ENCODE peak calls at places on chromosome 12, in five cellular contexts. L is tibial nerve, J is K562, S is ovary, W is OCI-LY7. B is an unnamed sample. For H3K4me1, the result is how much of the 10 kb centered on the place peaks cover.

GRCh38 chr12:89448951-89449371 is 75.6 kb downstream of the GALNT4 start:
- DNase-seq in L (no peak), S (no peak), J (no peak), W (no peak), B (no peak)

GRCh38 chr12:81998761-81999378 is 239.7 kb upstream of the PPFIA2 start:
- DNase-seq in S (no peak), J (no peak), L (no peak), W (no peak), B (no peak)

GRCh38 chr12:28689398-28690175 is 459.5 kb upstream of the FAR2 start:
- DNase-seq in J (no peak), W (no peak), L (no peak), S (no peak), B (no peak)

GRCh38 chr12:45464699-45465098 is 248.8 kb downstream of the ANO6 start:
- DNase-seq in W (no peak), S (no peak), L (no peak), J (no peak), B (no peak)

GRCh38 chr12:51579321-51579850 is 11.6 kb upstream of the SCN8A start:
- DNase-seq in J (no peak), L (no peak), S (no peak), W (no peak), B (no peak)

GRCh38 chr12:57368349-57369095 is 62.3 kb downstream of the R3HDM2 start:
- DNase-seq in W (no peak), J (no peak), S (no peak), L (no peak), B (no peak)

GRCh38 chr12:56034586-56035332 is 7.0 kb upstream of the RPS26 start:
- DNase-seq in J (no peak), S (no peak), L (no peak), W (no peak), B (peak)

GRCh38 chr12:88836156-88836555 is 255.9 kb upstream of the KITLG start:
- DNase-seq in W (no peak), S (no peak), L (no peak), J (no peak), B (no peak)

GRCh38 chr12:44716681-44717080 is 159.4 kb downstream of the NELL2 start:
- DNase-seq in S (no peak), W (no peak), L (no peak), J (no peak), B (no peak)

GRCh38 chr12:57166971-57167371 is 19.6 kb upstream of the LRP1-AS start:
- DNase-seq in L (no peak), S (peak), J (peak), W (no peak), B (no peak)

GRCh38 chr12:127779301-127780045 is 487.5 kb upstream of the TMEM132C start:
- DNase-seq in J (no peak), S (no peak), L (no peak), W (no peak), B (no peak)

GRCh38 chr12:56097738-56098137 is 6.6 kb upstream of the PA2G4 start:
- DNase-seq in L (no peak), J (no peak), S (no peak), W (no peak), B (no peak)

GRCh38 chr12:93152617-93153016 is 223.5 kb upstream of the EEA1 start:
- DNase-seq in W (no peak), S (no peak), L (no peak), J (no peak), B (no peak)

GRCh38 chr12:77493311-77493710 is 337.4 kb upstream of the NAV3 start:
- DNase-seq in S (no peak), J (no peak), W (no peak), L (no peak), B (no peak)

GRCh38 chr12:68259318-68259940 is 6.0 kb upstream of the IL22 start:
- DNase-seq in J (no peak), S (no peak), W (no peak), L (no peak), B (no peak)

GRCh38 chr12:57736743-57737466 is 1.6 kb downstream of the AGAP2 start:
- DNase-seq in W (no peak), J (no peak), S (no peak), L (no peak), B (no peak)

GRCh38 chr12:11728154-11728755 is 78.8 kb downstream of the ETV6 start:
- DNase-seq in J (no peak), S (no peak), L (no peak), W (no peak), B (no peak)

GRCh38 chr12:79055926-79056674 is 191.5 kb downstream of the SYT1 start:
- DNase-seq in W (no peak), L (no peak), S (no peak), J (no peak), B (no peak)

GRCh38 chr12:46764005-46764404 is 61.8 kb downstream of the SLC38A4 start:
- DNase-seq in W (no peak), S (no peak), J (no peak), L (no peak), B (no peak)

GRCh38 chr12:27927347-27927746 is 45.2 kb downstream of the PTHLH start:
- DNase-seq in L (no peak), W (no peak), S (no peak), J (no peak), B (no peak)

GRCh38 chr12:57521475-57522018 is 1.1 kb upstream of the MBD6 start:
- DNase-seq in L (peak), W (no peak), J (no peak), S (peak), B (peak)

GRCh38 chr12:100963381-100963780 is 168.8 kb downstream of the ANO4 start:
- DNase-seq in L (no peak), W (no peak), S (no peak), J (no peak), B (no peak)

GRCh38 chr12:50772877-50773276 is 9.0 kb downstream of the ATF1 start:
- DNase-seq in S (no peak), L (no peak), W (no peak), J (no peak), B (no peak)

GRCh38 chr12:112107306-112107705 is 1.3 kb downstream of the NAA25 start:
- DNase-seq in J (peak), W (no peak), S (no peak), L (no peak), B (no peak)

GRCh38 chr12:110199360-110200123 is 75.4 kb downstream of the IFT81 start:
- DNase-seq in J (no peak), L (no peak), W (peak), S (no peak), B (no peak)

GRCh38 chr12:111102062-111102735 is 181.8 kb upstream of the MYL2 start:
- DNase-seq in L (no peak), W (peak), S (no peak), J (no peak), B (no peak)

GRCh38 chr12:27583057-27583797 is 59.2 kb downstream of the PPFIBP1 start:
- DNase-seq in S (no peak), L (no peak), W (no peak), J (no peak), B (no peak)

GRCh38 chr12:93943766-93944165 is 204.6 kb upstream of the PLXNC1 start:
- DNase-seq in L (no peak), J (no peak), S (no peak), W (no peak), B (peak)

GRCh38 chr12:128449146-128449894 is 182.3 kb downstream of the TMEM132C start:
- DNase-seq in W (no peak), L (no peak), S (no peak), J (no peak), B (no peak)

GRCh38 chr12:26238341-26239126 is 43.2 kb downstream of the SSPN start:
- DNase-seq in W (no peak), S (no peak), J (no peak), L (peak), B (peak)

GRCh38 chr12:116380066-116380465 is 102.6 kb upstream of the MED13L start:
- DNase-seq in L (no peak), J (peak), W (no peak), S (no peak), B (no peak)

GRCh38 chr12:587551-588322 is 75.5 kb downstream of the NINJ2 start:
- DNase-seq in J (peak), W (no peak), S (no peak), L (no peak), B (no peak)

GRCh38 chr12:2163172-2163927 is 110.6 kb downstream of the CACNA1C start:
- DNase-seq in L (peak), S (peak), J (no peak), W (no peak), B (peak)

GRCh38 chr12:19014243-19014642 is 115.3 kb upstream of the PLEKHA5 start:
- DNase-seq in S (no peak), J (no peak), L (no peak), W (no peak), B (no peak)

GRCh38 chr12:113230315-113231274 is 9.3 kb downstream of the TPCN1 start:
- DNase-seq in W (no peak), J (no peak), S (no peak), L (no peak), B (no peak)

GRCh38 chr12:64656429-64656828 is 46.1 kb downstream of the RASSF3 start:
- DNase-seq in W (no peak), S (no peak), L (no peak), J (no peak), B (no peak)

GRCh38 chr12:47967461-47968430 is 4.3 kb downstream of the TMEM106C start:
- DNase-seq in J (no peak), L (no peak), W (no peak), S (no peak), B (no peak)

GRCh38 chr12:47962198-47962597 is 1.2 kb upstream of the TMEM106C start:
- DNase-seq in S (no peak), L (no peak), J (no peak), W (no peak), B (no peak)

GRCh38 chr12:47963340-47964040 is at the start of gene TMEM106C:
- DNase-seq in W (peak), S (peak), L (peak), J (peak), B (peak)

GRCh38 chr12:47965581-47965980 is 2.2 kb downstream of the TMEM106C start:
- DNase-seq in L (no peak), S (no peak), J (no peak), W (no peak), B (no peak)

DNA sequence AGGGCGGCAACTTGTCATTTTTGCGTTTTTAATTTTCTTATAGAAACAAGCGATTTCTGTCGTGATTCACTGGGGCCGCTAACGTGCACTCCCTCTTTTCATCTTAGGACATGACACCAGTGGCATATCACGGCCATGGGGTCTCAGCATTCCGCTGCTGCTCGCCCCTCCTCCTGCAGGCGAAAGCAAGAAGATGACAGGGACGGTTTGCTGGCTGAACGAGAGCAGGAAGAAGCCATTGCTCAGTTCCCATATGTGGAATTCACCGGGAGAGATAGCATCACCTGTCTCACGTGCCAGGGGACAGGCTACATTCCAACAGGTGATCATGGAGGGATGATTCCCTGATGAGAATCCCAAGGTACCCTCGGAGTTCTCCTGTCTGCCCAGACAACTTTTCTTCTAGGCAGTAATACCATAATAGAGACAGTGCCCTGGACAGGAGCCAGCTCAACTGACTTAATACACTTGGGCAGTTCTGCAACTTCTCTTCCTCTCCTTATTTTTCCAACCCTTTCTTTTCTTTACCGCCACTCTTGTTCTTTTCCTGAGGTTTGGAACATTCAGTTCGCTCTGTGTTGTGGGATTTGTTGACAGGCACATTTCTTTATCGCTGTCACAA is 817 bp downstream of the TMEM106C start:
- DNase-seq in W (peak), S (peak), L (no peak), J (no peak), B (peak)
- H3K27ac ChIP-seq in W (peak), S (peak), L (peak), J (no peak), B (peak)

GRCh38 chr12:53049582-53050318 is at the start of gene TNS2:
- DNase-seq in W (no peak), J (peak), L (peak), S (peak), B (peak)

GRCh38 chr12:53051058-53051880 is 1.4 kb downstream of the TNS2 start:
- DNase-seq in W (no peak), L (peak), S (peak), J (no peak), B (peak)

GRCh38 chr12:53051881-53052412 is 2.1 kb downstream of the TNS2 start:
- DNase-seq in S (peak), W (no peak), L (peak), J (no peak), B (no peak)

GRCh38 chr12:53048780-53049401 is 974 bp upstream of the TNS2 start:
- DNase-seq in W (no peak), S (peak), J (peak), L (no peak), B (peak)

GRCh38 chr12:53050426-53051057 is 677 bp downstream of the TNS2 start:
- DNase-seq in S (no peak), L (peak), W (no peak), J (no peak), B (no peak)
- H3K4me3 ChIP-seq in S (peak), L (peak), W (no peak), J (no peak), B (peak)

DNA sequence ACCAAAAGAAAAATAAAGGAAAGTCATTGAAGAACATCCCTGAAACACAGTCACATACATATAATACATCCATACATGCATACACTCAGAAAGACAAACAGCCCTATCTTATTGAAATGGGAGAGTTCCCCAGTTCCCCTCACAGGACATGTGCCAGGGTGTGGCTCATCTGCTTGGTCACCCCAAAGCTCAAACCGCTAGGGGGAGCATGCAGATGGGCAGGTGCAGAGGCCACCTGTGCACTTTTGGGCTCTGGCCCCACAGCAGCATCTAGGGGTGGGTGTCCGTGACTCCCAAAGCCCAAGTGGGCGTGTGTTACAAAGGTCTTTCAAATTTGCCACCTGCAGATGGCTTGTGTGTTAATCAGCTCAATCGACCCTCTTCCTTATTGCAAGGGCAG is 75.2 kb downstream of the CMAS start:
- DNase-seq in J (no peak), L (no peak), S (no peak), W (peak), B (no peak)
- H3K4me1 ChIP-seq in J (under half), L (under half), S (under half), W (under half), B (under half)

GRCh38 chr12:5437657-5438056 is 5.7 kb downstream of the NTF3 start:
- DNase-seq in L (no peak), W (no peak), J (no peak), S (no peak), B (peak)
- H3K27ac ChIP-seq in L (no peak), W (no peak), J (no peak), S (no peak), B (no peak)

DNA sequence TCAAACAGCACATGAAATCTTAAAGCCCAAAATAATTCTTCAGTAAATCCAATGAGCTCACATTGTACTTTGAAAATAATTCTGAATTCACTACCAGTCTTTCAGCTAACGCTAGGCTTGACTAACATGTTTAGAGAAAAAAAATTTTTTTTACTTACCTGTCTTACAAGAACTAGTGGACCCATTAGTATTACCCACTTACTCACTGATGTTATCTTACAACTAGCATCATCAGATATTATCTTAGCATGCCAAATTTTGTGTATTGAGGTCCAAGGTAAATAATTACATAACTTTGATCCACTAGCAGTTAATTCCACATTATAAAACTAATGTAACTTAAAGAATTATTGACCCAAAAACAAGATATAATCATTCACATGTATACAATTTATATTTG is 62.7 kb downstream of the SLC41A2 start:
- DNase-seq in S (no peak), W (no peak), L (no peak), J (no peak), B (no peak)
- H3K4me3 ChIP-seq in S (no peak), W (no peak), L (no peak), J (no peak), B (no peak)

GRCh38 chr12:131025234-131025633 is 71.5 kb downstream of the ADGRD1 start:
- DNase-seq in L (no peak), J (no peak), S (no peak), W (no peak), B (peak)
- H3K4me1 ChIP-seq in L (under half), J (under half), S (under half), W (under half), B (under half)

B was measured in right cardiac atrium.